ENCODE peak calls at places on chromosomes 3 and 15, in seven cellular contexts. U is hepatic stellate cell; R is omental fat pad; T is nucleus accumbens; W is A172; A is cardiac muscle cell; M is naive thymus-derived CD8-positive, alpha-beta T cell. X is an unnamed sample.

GRCh38 chr3:377158-377561 is 180.6 kb downstream of the CHL1 start:
- DNase-seq in U (no peak), R (no peak), T (no peak), W (no peak), A (peak), M (no peak), X (no peak)

GRCh38 chr15:33148129-33148850 is 46.2 kb downstream of the FMN1 start:
- DNase-seq in U (no peak), R (no peak), T (no peak), W (no peak), A (no peak), M (no peak), X (no peak)

GRCh38 chr15:25331860-25332259 is 107.0 kb downstream of the UBE3A start:
- DNase-seq in U (no peak), R (no peak), T (no peak), W (no peak), A (no peak), M (no peak), X (no peak)

GRCh38 chr3:172591876-172592771 is 68.9 kb upstream of the TNFSF10 start:
- DNase-seq in U (no peak), R (no peak), T (no peak), W (peak), A (no peak), M (peak), X (no peak)

GRCh38 chr15:66046751-66047150 is 177.5 kb downstream of the RAB11A start:
- DNase-seq in U (no peak), R (no peak), T (no peak), W (no peak), A (no peak), M (no peak), X (no peak)

GRCh38 chr15:73792429-73792828 is 39.3 kb upstream of the INSYN1 start:
- DNase-seq in U (no peak), R (no peak), T (no peak), W (no peak), A (no peak), M (no peak), X (no peak)

GRCh38 chr3:34001990-34002389 is 203.6 kb downstream of the PDCD6IP start:
- DNase-seq in U (no peak), R (no peak), T (no peak), W (no peak), A (no peak), M (no peak), X (no peak)

GRCh38 chr3:194369522-194370279 is at the start of gene LRRC15:
- DNase-seq in U (peak), R (no peak), T (no peak), W (peak), A (peak), M (no peak), X (peak)

GRCh38 chr3:146218880-146219866 is 31.7 kb downstream of the PLSCR4 start:
- DNase-seq in U (no peak), R (no peak), T (no peak), W (peak), A (peak), M (peak), X (peak)

GRCh38 chr15:65841121-65841930 is 28.0 kb upstream of the RAB11A start:
- DNase-seq in U (no peak), R (no peak), T (no peak), W (no peak), A (no peak), M (no peak), X (no peak)

GRCh38 chr15:74785716-74786032 is 3.8 kb downstream of the CSK start:
- DNase-seq in U (no peak), R (no peak), T (no peak), W (no peak), A (no peak), M (no peak), X (no peak)

GRCh38 chr15:92625297-92625980 is 30.1 kb downstream of the FAM174B start:
- DNase-seq in U (no peak), R (no peak), T (no peak), W (peak), A (no peak), M (no peak), X (peak)

GRCh38 chr3:57228734-57229505 is 1.4 kb downstream of the APPL1 start:
- DNase-seq in U (peak), R (no peak), T (no peak), W (peak), A (no peak), M (no peak), X (peak)

GRCh38 chr3:150610785-150611184 is 7.7 kb downstream of the SELENOT start:
- DNase-seq in U (no peak), R (no peak), T (no peak), W (no peak), A (no peak), M (no peak), X (no peak)

GRCh38 chr15:70053703-70054229 is 44.0 kb downstream of the TLE3 start:
- DNase-seq in U (no peak), R (no peak), T (no peak), W (no peak), A (no peak), M (no peak), X (no peak)

GRCh38 chr3:99410789-99411311 is 227.5 kb upstream of the COL8A1 start:
- DNase-seq in U (peak), R (no peak), T (no peak), W (peak), A (no peak), M (no peak), X (peak)